ENCODE peak calls at places on chromosomes 6 and 20, in four cellular contexts. G is aorta, S is midbrain, O is HAP-1. C is an unnamed sample.

GRCh38 chr6:4157506-4157905 is 22.1 kb upstream of the ECI2 start:
- DNase-seq in O (no peak), G (no peak), S (no peak), C (no peak)

GRCh38 chr6:118744261-118744941 is 93.0 kb upstream of the CEP85L start:
- DNase-seq in S (no peak), G (no peak), O (no peak), C (no peak)

GRCh38 chr6:45880139-45880538 is 135.5 kb downstream of the CLIC5 start:
- DNase-seq in G (no peak), S (no peak), O (no peak), C (no peak)

GRCh38 chr6:6749791-6750434 is 161.4 kb downstream of the LY86 start:
- DNase-seq in S (peak), O (no peak), G (no peak), C (peak)

GRCh38 chr6:72911463-72912153 is 289.7 kb downstream of the KCNQ5 start:
- DNase-seq in O (no peak), G (no peak), S (no peak), C (no peak)

GRCh38 chr20:37347891-37348642 is 2.1 kb downstream of the SRC start:
- DNase-seq in S (no peak), G (peak), O (no peak), C (no peak)

GRCh38 chr20:15618912-15619311 is 954.3 kb downstream of the KIF16B start:
- DNase-seq in G (no peak), S (no peak), O (no peak), C (no peak)

GRCh38 chr20:19692100-19692499 is 66.0 kb upstream of the RIN2 start:
- DNase-seq in S (no peak), O (no peak), G (no peak), C (no peak)

GRCh38 chr6:71473908-71474307 is 185.3 kb downstream of the OGFRL1 start:
- DNase-seq in O (no peak), S (no peak), G (peak), C (no peak)

GRCh38 chr6:34465551-34466241 is at the start of gene PACSIN1:
- DNase-seq in S (no peak), G (no peak), O (no peak), C (no peak)

C was measured in pons.